ENCODE peak calls at places on chromosomes 16 and 17, in ten cellular contexts. O, X, D, J, I, L, H, S, W and F are unnamed samples.

GRCh38 chr17:79841369-79842135 is 2.3 kb upstream of the CBX4 start:
- DNase-seq in O (no peak), X (no peak), D (no peak), J (no peak), I (no peak), L (no peak), H (no peak), S (no peak), W (no peak), F (no peak)

GRCh38 chr17:7235693-7236665 is 1.7 kb upstream of the DVL2 start:
- DNase-seq in O (no peak), X (no peak), D (peak), J (no peak), I (no peak), L (no peak), H (no peak), S (no peak), W (no peak), F (no peak)

GRCh38 chr16:4800290-4801041 is 2.0 kb downstream of the ROGDI start:
- DNase-seq in O (no peak), X (no peak), D (no peak), J (peak), I (no peak), L (no peak), H (no peak), S (no peak), W (no peak), F (no peak)

GRCh38 chr17:17935321-17936271 is 36.6 kb downstream of the TOM1L2 start:
- DNase-seq in O (no peak), X (no peak), D (peak), J (no peak), I (no peak), L (peak), H (no peak), S (no peak), W (no peak), F (no peak)

GRCh38 chr16:75306102-75306762 is 54.8 kb upstream of the BCAR1 start:
- DNase-seq in O (no peak), X (no peak), D (peak), J (no peak), I (no peak), L (no peak), H (no peak), S (no peak), W (no peak), F (no peak)

GRCh38 chr16:55505333-55506015 is 3.4 kb upstream of the LPCAT2 start:
- DNase-seq in O (no peak), X (no peak), D (no peak), J (no peak), I (no peak), L (no peak), H (no peak), S (no peak), W (no peak), F (no peak)

GRCh38 chr17:80424878-80425765 is 10.2 kb downstream of the ENDOV start:
- DNase-seq in O (no peak), X (no peak), D (no peak), J (no peak), I (no peak), L (no peak), H (no peak), S (no peak), W (no peak), F (no peak)

GRCh38 chr17:73170324-73170723 is 5.5 kb downstream of the SSTR2 start:
- DNase-seq in O (no peak), X (no peak), D (no peak), J (no peak), I (no peak), L (no peak), H (no peak), S (no peak), W (no peak), F (no peak)

GRCh38 chr17:78995022-78995760 is 14.4 kb downstream of the CANT1 start:
- DNase-seq in O (no peak), X (no peak), D (no peak), J (no peak), I (no peak), L (no peak), H (no peak), S (no peak), W (no peak), F (no peak)

GRCh38 chr17:42193216-42194132 is 820 bp downstream of the GHDC start:
- DNase-seq in O (no peak), X (no peak), D (no peak), J (no peak), I (no peak), L (no peak), H (no peak), S (no peak), W (no peak), F (no peak)

GRCh38 chr17:77474292-77474988 is 333.7 kb downstream of the SEC14L1 start:
- DNase-seq in O (no peak), X (no peak), D (no peak), J (no peak), I (no peak), L (no peak), H (no peak), S (no peak), W (no peak), F (no peak)

GRCh38 chr16:57986196-57986595 is 14.3 kb downstream of the ZNF319 start:
- DNase-seq in O (no peak), X (no peak), D (no peak), J (no peak), I (no peak), L (no peak), H (no peak), S (no peak), W (no peak), F (no peak)

GRCh38 chr16:6375471-6376075 is 957.1 kb upstream of the RBFOX1 start:
- DNase-seq in O (no peak), X (no peak), D (no peak), J (no peak), I (no peak), L (no peak), H (no peak), S (no peak), W (peak), F (no peak)

GRCh38 chr17:17725853-17726720 is 44.8 kb downstream of the RAI1 start:
- DNase-seq in O (no peak), X (no peak), D (no peak), J (no peak), I (no peak), L (no peak), H (no peak), S (no peak), W (no peak), F (no peak)

GRCh38 chr16:2002406-2003230 is 7.0 kb downstream of the ZNF598 start:
- DNase-seq in O (no peak), X (no peak), D (no peak), J (no peak), I (no peak), L (no peak), H (no peak), S (no peak), W (no peak), F (no peak)

GRCh38 chr17:64216385-64217248 is 46.4 kb downstream of the TEX2 start:
- DNase-seq in O (no peak), X (no peak), D (no peak), J (peak), I (no peak), L (no peak), H (no peak), S (no peak), W (no peak), F (no peak)

GRCh38 chr17:36598951-36599401 is 2.4 kb upstream of the MRM1 start:
- DNase-seq in O (no peak), X (no peak), D (no peak), J (no peak), I (no peak), L (no peak), H (no peak), S (no peak), W (no peak), F (no peak)

GRCh38 chr16:49461517-49461951 is 87.9 kb downstream of the C16orf78 start:
- DNase-seq in O (no peak), X (no peak), D (no peak), J (no peak), I (no peak), L (no peak), H (no peak), S (no peak), W (no peak), F (no peak)

GRCh38 chr16:27217256-27217655 is 13.9 kb downstream of the KDM8 start:
- DNase-seq in O (no peak), X (no peak), D (peak), J (no peak), I (no peak), L (no peak), H (no peak), S (no peak), W (no peak), F (no peak)

GRCh38 chr17:20922128-20922670 is 120.6 kb downstream of the USP22 start:
- DNase-seq in O (no peak), X (no peak), D (peak), J (peak), I (no peak), L (no peak), H (no peak), S (no peak), W (no peak), F (no peak)

GRCh38 chr17:74531231-74531761 is at the start of gene CD300LB:
- DNase-seq in O (no peak), X (no peak), D (no peak), J (peak), I (no peak), L (no peak), H (no peak), S (no peak), W (no peak), F (no peak)

GRCh38 chr16:1997591-1998359 is 8.0 kb downstream of the SYNGR3 start:
- DNase-seq in O (no peak), X (no peak), D (no peak), J (no peak), I (no peak), L (peak), H (no peak), S (no peak), W (no peak), F (no peak)

GRCh38 chr16:75820672-75821071 is 94.4 kb upstream of the CPHXL start:
- DNase-seq in O (no peak), X (no peak), D (peak), J (no peak), I (no peak), L (no peak), H (no peak), S (no peak), W (no peak), F (no peak)

GRCh38 chr17:42325026-42325425 is 36.7 kb downstream of the STAT5A start:
- DNase-seq in O (no peak), X (no peak), D (peak), J (no peak), I (no peak), L (peak), H (peak), S (no peak), W (no peak), F (peak)

GRCh38 chr16:72927199-72928088 is 120.5 kb downstream of the ZFHX3 start:
- DNase-seq in O (no peak), X (peak), D (peak), J (no peak), I (no peak), L (peak), H (no peak), S (no peak), W (peak), F (peak)

GRCh38 chr17:1604831-1605528 is 23.7 kb downstream of the SLC43A2 start:
- DNase-seq in O (no peak), X (no peak), D (no peak), J (no peak), I (no peak), L (no peak), H (no peak), S (no peak), W (no peak), F (no peak)

GRCh38 chr16:3514621-3515020 is 13.8 kb downstream of the CLUAP1 start:
- DNase-seq in O (no peak), X (no peak), D (peak), J (no peak), I (no peak), L (peak), H (no peak), S (no peak), W (no peak), F (no peak)

GRCh38 chr17:45019177-45019711 is 32.2 kb downstream of the DCAKD start:
- DNase-seq in O (peak), X (peak), D (peak), J (peak), I (no peak), L (no peak), H (no peak), S (no peak), W (peak), F (no peak)

GRCh38 chr17:82011617-82012481 is 10.8 kb downstream of the CENPX start:
- DNase-seq in O (no peak), X (no peak), D (no peak), J (no peak), I (no peak), L (no peak), H (no peak), S (no peak), W (no peak), F (no peak)

GRCh38 chr17:10294162-10294561 is 78.6 kb downstream of the MYH13 start:
- DNase-seq in O (no peak), X (no peak), D (no peak), J (no peak), I (no peak), L (no peak), H (no peak), S (no peak), W (no peak), F (no peak)

GRCh38 chr16:30761427-30761927 is 385 bp downstream of the CFAP119 start:
- DNase-seq in O (no peak), X (no peak), D (peak), J (no peak), I (no peak), L (no peak), H (no peak), S (no peak), W (no peak), F (no peak)

GRCh38 chr17:70313450-70313849 is 144.1 kb downstream of the KCNJ2 start:
- DNase-seq in O (no peak), X (no peak), D (no peak), J (no peak), I (no peak), L (peak), H (no peak), S (no peak), W (no peak), F (no peak)

GRCh38 chr17:60398227-60398959 is 6.5 kb upstream of the USP32 start:
- DNase-seq in O (no peak), X (no peak), D (no peak), J (no peak), I (no peak), L (no peak), H (no peak), S (no peak), W (no peak), F (no peak)